ENCODE peak calls at places on chromosomes 12 and 14, in eight cellular contexts. C is lung; Z is neural progenitor cell; F is CD8-positive, alpha-beta T cell; L is lower lobe of right lung; Y is heart right ventricle; O is aorta; X is gastrocnemius medialis. J is an unnamed sample. For H3K4me1, the result is how much of the 10 kb centered on the place peaks cover.

GRCh38 chr14:67426161-67426560 is 14.2 kb upstream of the PLEK2 start:
- DNase-seq in C (no peak), Z (no peak), F (no peak), L (no peak), Y (no peak), O (peak), X (no peak), J (no peak)

GRCh38 chr12:34342048-34342447 is 319.8 kb downstream of the ALG10 start:
- DNase-seq in C (no peak), Z (no peak), F (no peak), L (no peak), Y (no peak), O (no peak), X (no peak), J (no peak)

GRCh38 chr12:27324452-27324999 is 8.1 kb upstream of the BMAL2 start:
- DNase-seq in C (no peak), Z (no peak), F (no peak), L (no peak), Y (no peak), O (no peak), X (no peak), J (no peak)

GRCh38 chr12:119594399-119594730 is 791 bp downstream of the TMEM233 start:
- DNase-seq in C (no peak), Z (peak), F (no peak), L (no peak), Y (no peak), O (peak), X (no peak), J (peak)

GRCh38 chr14:41663478-41663845 is 56.8 kb downstream of the LRFN5 start:
- DNase-seq in C (no peak), Z (no peak), F (no peak), L (no peak), Y (no peak), O (no peak), X (no peak), J (no peak)

GRCh38 chr12:54352891-54353874 is 11.1 kb downstream of the GPR84 start:
- DNase-seq in C (no peak), Z (peak), F (no peak), L (no peak), Y (no peak), O (no peak), X (no peak), J (no peak)

GRCh38 chr14:20195911-20196310 is 5.2 kb downstream of the OR11G2 start:
- DNase-seq in C (no peak), Z (no peak), F (no peak), L (no peak), Y (no peak), O (no peak), X (no peak), J (no peak)

GRCh38 chr12:116204169-116204568 is 73.3 kb downstream of the MED13L start:
- DNase-seq in C (no peak), Z (no peak), F (no peak), L (no peak), Y (no peak), O (no peak), X (no peak), J (no peak)

GRCh38 chr12:127374447-127374846 is 892.5 kb upstream of the TMEM132C start:
- DNase-seq in C (no peak), Z (no peak), F (no peak), L (no peak), Y (no peak), O (no peak), X (no peak), J (no peak)

GRCh38 chr12:11697670-11698387 is 48.4 kb downstream of the ETV6 start:
- DNase-seq in C (no peak), Z (no peak), F (no peak), L (no peak), Y (no peak), O (no peak), X (no peak), J (no peak)

GRCh38 chr12:1885605-1886245 is 32.7 kb downstream of the CACNA2D4 start:
- DNase-seq in C (no peak), Z (no peak), F (no peak), L (no peak), Y (no peak), O (no peak), X (no peak), J (peak)

GRCh38 chr12:100827901-100828520 is 33.4 kb downstream of the ANO4 start:
- DNase-seq in C (no peak), Z (peak), F (no peak), L (no peak), Y (no peak), O (no peak), X (no peak), J (no peak)

GRCh38 chr12:53217049-53217929 is 10.2 kb upstream of the ITGB7 start:
- DNase-seq in C (peak), Z (peak), F (peak), L (peak), Y (no peak), O (peak), X (peak), J (no peak)

GRCh38 chr14:100677152-100677924 is 49.4 kb upstream of the DLK1 start:
- DNase-seq in C (no peak), Z (no peak), F (no peak), L (no peak), Y (peak), O (no peak), X (peak), J (no peak)

GRCh38 chr14:24607081-24607480 is 2.4 kb downstream of the GZMH start:
- DNase-seq in C (no peak), Z (no peak), F (no peak), L (no peak), Y (no peak), O (no peak), X (no peak), J (no peak)

GRCh38 chr12:106108187-106108816 is 30.5 kb downstream of the NUAK1 start:
- DNase-seq in C (no peak), Z (no peak), F (no peak), L (no peak), Y (peak), O (no peak), X (no peak), J (no peak)

GRCh38 chr14:103719766-103720165 is 4.2 kb downstream of the ZFYVE21 start:
- DNase-seq in C (no peak), Z (no peak), F (no peak), L (no peak), Y (no peak), O (no peak), X (no peak), J (no peak)

GRCh38 chr14:103718572-103718971 is 3.0 kb downstream of the ZFYVE21 start:
- DNase-seq in C (no peak), Z (no peak), F (no peak), L (no peak), Y (no peak), O (no peak), X (no peak), J (no peak)

GRCh38 chr14:103723176-103724081 is 7.8 kb downstream of the ZFYVE21 start:
- DNase-seq in C (no peak), Z (no peak), F (no peak), L (no peak), Y (no peak), O (peak), X (no peak), J (no peak)

GRCh38 chr14:103724116-103724515 is 8.5 kb downstream of the ZFYVE21 start:
- DNase-seq in C (no peak), Z (no peak), F (no peak), L (no peak), Y (peak), O (peak), X (no peak), J (no peak)

GRCh38 chr14:103721334-103722120 is 5.9 kb downstream of the ZFYVE21 start:
- DNase-seq in C (no peak), Z (no peak), F (no peak), L (no peak), Y (no peak), O (no peak), X (no peak), J (no peak)
- H3K4me1 ChIP-seq in C (under half), Z (under half), F (under half), L (under half), Y (under half), O (under half), X (under half), J (half or more)

DNA sequence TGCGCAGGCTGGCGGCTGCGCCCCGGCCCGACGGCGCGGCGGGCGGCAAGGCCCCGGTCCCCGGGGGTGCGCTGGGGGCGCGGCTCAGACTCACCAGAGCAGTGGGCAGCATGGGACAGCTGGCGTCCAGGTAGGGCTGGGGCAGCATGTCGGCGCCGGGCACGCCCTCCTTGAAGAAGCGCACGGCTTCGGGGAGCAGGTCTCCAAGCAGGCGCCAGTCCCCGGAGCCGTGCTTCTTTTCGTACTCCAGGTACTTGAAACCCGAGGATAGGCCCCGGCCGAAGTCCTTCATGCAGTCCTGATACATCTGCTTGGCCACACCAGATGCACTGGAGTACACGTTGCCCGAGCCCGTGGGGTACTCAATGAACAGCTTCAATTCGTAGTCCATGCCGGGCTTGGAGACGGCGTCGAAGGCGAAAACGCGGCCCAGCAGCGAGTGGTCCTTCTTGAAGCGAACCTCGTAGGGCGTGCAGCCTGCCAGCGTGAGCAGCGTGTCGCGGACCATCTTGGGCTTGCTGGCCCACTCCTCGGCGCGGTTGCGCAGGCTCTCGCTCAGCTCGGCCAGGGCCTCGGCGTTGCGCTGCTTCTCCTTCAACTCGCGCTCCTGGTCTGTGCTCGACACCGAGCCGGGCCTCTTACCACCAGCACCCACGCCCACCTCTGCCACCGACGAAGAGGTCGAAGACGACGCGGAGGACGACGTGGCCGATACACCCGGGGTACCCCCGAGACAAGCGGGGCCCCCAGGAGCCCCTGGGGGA is 2.2 kb downstream of the IRF2BPL start:
- DNase-seq in C (no peak), Z (peak), F (no peak), L (peak), Y (no peak), O (peak), X (peak), J (no peak)
- H3K4me1 ChIP-seq in C (under half), Z (half or more), F (half or more), L (half or more), Y (half or more), O (under half), X (half or more), J (half or more)

DNA sequence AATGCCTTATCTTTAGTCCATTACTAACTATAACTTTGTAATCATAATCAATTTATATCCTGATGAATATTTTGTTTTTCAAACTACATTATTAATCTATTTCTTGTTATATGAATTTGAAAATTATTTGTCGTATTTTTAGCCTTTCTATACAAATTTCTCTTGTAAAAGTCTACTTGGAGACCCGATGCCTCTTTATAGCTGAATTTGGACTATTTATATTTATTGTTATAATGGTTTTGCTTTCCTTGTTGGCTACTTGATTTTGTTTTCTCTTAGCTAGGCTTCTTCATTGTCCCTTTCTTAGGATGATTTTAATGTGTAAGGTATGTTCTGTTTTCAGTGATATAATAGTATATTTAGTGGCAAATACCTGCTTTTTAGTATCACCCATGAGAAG is 89.5 kb upstream of the RFLNA start:
- DNase-seq in C (no peak), Z (no peak), F (no peak), L (no peak), Y (no peak), O (no peak), X (no peak), J (no peak)
- H3K4me1 ChIP-seq in C (under half), Z (under half), F (under half), L (under half), Y (under half), O (under half), X (under half), J (under half)

DNA sequence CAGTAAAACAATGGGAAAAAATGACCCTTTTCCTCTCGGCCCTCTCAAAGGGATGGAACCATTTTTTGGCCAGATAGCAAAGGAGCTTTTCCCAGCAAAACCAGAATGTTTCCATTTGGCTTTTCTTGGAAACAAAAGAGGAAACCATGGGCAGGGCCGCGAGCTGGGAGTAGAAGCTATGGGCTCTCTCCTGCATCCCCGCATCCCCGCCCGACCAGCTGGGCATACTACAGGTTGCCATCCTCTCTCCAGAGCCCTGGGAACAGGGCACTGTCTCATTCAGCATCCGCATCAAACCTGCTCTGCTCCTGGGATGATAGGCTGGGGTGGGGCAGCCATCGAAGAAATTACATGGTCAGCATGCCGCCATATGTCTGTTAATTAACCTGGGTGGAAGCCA is 20.9 kb downstream of the CD9 start:
- DNase-seq in C (no peak), Z (no peak), F (no peak), L (no peak), Y (no peak), O (no peak), X (no peak), J (no peak)
- H3K4me1 ChIP-seq in C (under half), Z (under half), F (under half), L (half or more), Y (half or more), O (under half), X (under half), J (half or more)

GRCh38 chr12:110635055-110635454 is 21.1 kb downstream of the TCTN1 start:
- DNase-seq in C (no peak), Z (no peak), F (no peak), L (no peak), Y (no peak), O (no peak), X (no peak), J (no peak)
- H3K4me1 ChIP-seq in C (under half), Z (under half), F (under half), L (under half), Y (under half), O (under half), X (under half), J (under half)

GRCh38 chr12:124460771-124461170 is 106.6 kb downstream of the NCOR2 start:
- DNase-seq in C (no peak), Z (no peak), F (no peak), L (no peak), Y (no peak), O (no peak), X (no peak), J (no peak)
- H3K4me1 ChIP-seq in C (under half), Z (under half), F (under half), L (under half), Y (under half), O (under half), X (under half), J (under half)

GRCh38 chr14:90661881-90662280 is 154.3 kb downstream of the TTC7B start:
- DNase-seq in C (peak), Z (no peak), F (no peak), L (peak), Y (no peak), O (no peak), X (no peak), J (no peak)
- H3K4me1 ChIP-seq in C (under half), Z (under half), F (under half), L (under half), Y (under half), O (under half), X (under half), J (under half)